ENCODE peak calls at places on chromosome 12, in five cellular contexts. V is OCI-LY7; T is uterus; I is CD8-positive, alpha-beta T cell; M is tibial artery. C is an unnamed sample.

GRCh38 chr12:3119745-3120660 is 42.8 kb downstream of the TSPAN9 start:
- DNase-seq in V (no peak), T (no peak), I (no peak), M (peak), C (peak)

GRCh38 chr12:127809236-127809635 is 457.7 kb upstream of the TMEM132C start:
- DNase-seq in V (no peak), T (no peak), I (no peak), M (no peak), C (no peak)

GRCh38 chr12:13044002-13044858 is at the start of gene FAM234B:
- DNase-seq in V (peak), T (peak), I (peak), M (peak), C (peak)

GRCh38 chr12:108852674-108853073 is 4.7 kb downstream of the SSH1 start:
- DNase-seq in V (no peak), T (no peak), I (no peak), M (no peak), C (no peak)

GRCh38 chr12:32270818-32271710 is 128.3 kb upstream of the FGD4 start:
- DNase-seq in V (peak), T (no peak), I (no peak), M (no peak), C (no peak)

GRCh38 chr12:50061946-50062725 is 4.7 kb downstream of the ASIC1 start:
- DNase-seq in V (no peak), T (no peak), I (no peak), M (no peak), C (no peak)

GRCh38 chr12:65306603-65307501 is 28.4 kb downstream of the MSRB3 start:
- DNase-seq in V (peak), T (peak), I (no peak), M (no peak), C (peak)

GRCh38 chr12:88310069-88310468 is 168.0 kb downstream of the TMTC3 start:
- DNase-seq in V (no peak), T (no peak), I (no peak), M (peak), C (no peak)

GRCh38 chr12:11085419-11085818 is 6.7 kb downstream of the TAS2R43 start:
- DNase-seq in V (peak), T (no peak), I (no peak), M (no peak), C (no peak)

GRCh38 chr12:15404485-15404884 is 82.2 kb downstream of the PTPRO start:
- DNase-seq in V (no peak), T (no peak), I (no peak), M (no peak), C (no peak)

GRCh38 chr12:57755454-57756372 is 810 bp downstream of the MARCHF9 start:
- DNase-seq in V (peak), T (no peak), I (peak), M (no peak), C (peak)

GRCh38 chr12:101697930-101698781 is 716 bp downstream of the CHPT1 start:
- DNase-seq in V (peak), T (peak), I (no peak), M (peak), C (peak)

GRCh38 chr12:96247567-96247962 is 53.4 kb downstream of the ELK3 start:
- DNase-seq in V (no peak), T (no peak), I (no peak), M (no peak), C (no peak)

GRCh38 chr12:96237465-96238077 is 43.4 kb downstream of the ELK3 start:
- DNase-seq in V (no peak), T (peak), I (peak), M (peak), C (peak)

GRCh38 chr12:14514154-14514842 is 53.4 kb downstream of the PLBD1 start:
- DNase-seq in V (peak), T (no peak), I (no peak), M (no peak), C (no peak)

GRCh38 chr12:68565391-68565903 is 45.3 kb upstream of the RAP1B start:
- DNase-seq in V (no peak), T (no peak), I (no peak), M (no peak), C (no peak)

GRCh38 chr12:29582677-29583076 is 85.2 kb upstream of the OVCH1 start:
- DNase-seq in V (no peak), T (no peak), I (no peak), M (no peak), C (no peak)

GRCh38 chr12:88924162-88924561 is 343.9 kb upstream of the KITLG start:
- DNase-seq in V (no peak), T (no peak), I (no peak), M (no peak), C (no peak)

GRCh38 chr12:27984275-27984674 is 11.7 kb upstream of the PTHLH start:
- DNase-seq in V (no peak), T (no peak), I (no peak), M (no peak), C (no peak)

GRCh38 chr12:14931359-14931758 is 7.0 kb downstream of the ERP27 start:
- DNase-seq in V (no peak), T (no peak), I (no peak), M (no peak), C (no peak)

GRCh38 chr12:83473408-83474095 is 786.8 kb downstream of the TMTC2 start:
- DNase-seq in V (no peak), T (no peak), I (no peak), M (no peak), C (no peak)

GRCh38 chr12:16121953-16122352 is 155.5 kb downstream of the SLC15A5 start:
- DNase-seq in V (no peak), T (no peak), I (no peak), M (no peak), C (no peak)

GRCh38 chr12:129379076-129379804 is 524.6 kb downstream of the TMEM132D start:
- DNase-seq in V (no peak), T (no peak), I (no peak), M (no peak), C (no peak)

GRCh38 chr12:52201520-52201839 is 9.7 kb upstream of the KRT80 start:
- DNase-seq in V (no peak), T (no peak), I (no peak), M (no peak), C (peak)

GRCh38 chr12:127588224-127588623 is 678.7 kb upstream of the TMEM132C start:
- DNase-seq in V (no peak), T (no peak), I (no peak), M (peak), C (no peak)

GRCh38 chr12:117580718-117581062 is 219.3 kb upstream of the NOS1 start:
- DNase-seq in V (peak), T (peak), I (no peak), M (peak), C (peak)

GRCh38 chr12:23843958-23844357 is 105.5 kb downstream of the SOX5 start:
- DNase-seq in V (no peak), T (no peak), I (no peak), M (no peak), C (no peak)

GRCh38 chr12:119071638-119072231 is 90.4 kb downstream of the SRRM4 start:
- DNase-seq in V (no peak), T (no peak), I (no peak), M (no peak), C (no peak)

GRCh38 chr12:132632521-132633228 is 14.1 kb downstream of the P2RX2 start:
- DNase-seq in V (peak), T (no peak), I (no peak), M (no peak), C (no peak)

GRCh38 chr12:132423251-132424117 is 66.5 kb upstream of the FBRSL1 start:
- DNase-seq in V (peak), T (no peak), I (no peak), M (no peak), C (no peak)

GRCh38 chr12:121532503-121533390 is 48.1 kb downstream of the KDM2B start:
- DNase-seq in V (no peak), T (no peak), I (no peak), M (no peak), C (no peak)

GRCh38 chr12:25072901-25073645 is 121.9 kb downstream of the DNAI7 start:
- DNase-seq in V (no peak), T (no peak), I (no peak), M (no peak), C (no peak)

GRCh38 chr12:48970702-48971334 is 717 bp downstream of the WNT10B start:
- DNase-seq in V (no peak), T (no peak), I (no peak), M (no peak), C (no peak)

GRCh38 chr12:48968467-48968866 is 3.1 kb downstream of the WNT10B start:
- DNase-seq in V (no peak), T (no peak), I (no peak), M (no peak), C (no peak)

GRCh38 chr12:48969160-48969771 is 2.3 kb downstream of the WNT10B start:
- DNase-seq in V (no peak), T (no peak), I (no peak), M (no peak), C (no peak)

GRCh38 chr12:48968004-48968403 is 3.5 kb downstream of the WNT10B start:
- DNase-seq in V (no peak), T (no peak), I (no peak), M (no peak), C (no peak)

DNA sequence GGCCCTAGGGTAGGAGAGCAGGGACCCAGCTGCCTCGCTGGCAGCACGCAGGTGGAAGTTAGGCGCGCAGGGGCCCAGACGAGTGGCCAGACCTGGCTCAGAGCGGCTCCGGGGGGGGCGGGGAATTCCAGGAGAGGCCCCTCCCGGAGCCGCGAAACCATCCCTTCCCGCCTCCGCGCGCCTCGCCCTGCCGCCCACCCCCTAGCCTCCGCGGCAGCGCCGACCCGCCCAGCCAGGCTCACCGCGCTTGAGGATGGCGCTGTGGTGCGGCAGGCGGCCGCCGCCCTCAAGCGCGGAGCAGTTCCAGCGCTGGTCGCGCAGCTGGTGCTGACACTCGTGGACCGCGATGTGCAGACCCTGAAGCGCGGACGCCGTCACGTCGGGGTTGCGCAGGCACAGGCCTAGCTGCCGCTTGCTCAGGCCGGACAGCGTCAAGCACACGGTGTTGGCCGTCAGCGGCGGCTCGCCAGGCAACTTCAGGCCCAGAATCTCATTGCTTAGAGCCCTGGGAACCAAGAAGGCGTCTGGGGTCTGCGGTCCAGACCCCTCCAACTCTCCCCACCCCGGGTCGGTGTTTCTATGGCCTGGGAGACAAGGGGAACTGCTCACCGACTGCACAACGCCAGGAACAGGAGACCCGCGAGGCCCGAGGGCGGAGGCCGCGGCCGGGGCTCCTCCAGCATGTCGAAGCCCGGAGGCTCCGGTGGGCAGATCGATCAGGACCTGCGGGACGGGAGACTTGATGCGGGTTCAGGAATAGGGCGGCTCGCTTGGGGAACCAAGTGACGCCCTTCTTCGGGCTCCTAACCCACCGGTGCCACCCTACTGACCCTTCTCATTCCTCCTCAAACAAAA is 1.5 kb downstream of the WNT10B start:
- DNase-seq in V (no peak), T (no peak), I (peak), M (no peak), C (no peak)
- TF ChIP-seq CTCF in V (no peak), T (no peak), I (no peak), M (no peak), C (no peak)

DNA sequence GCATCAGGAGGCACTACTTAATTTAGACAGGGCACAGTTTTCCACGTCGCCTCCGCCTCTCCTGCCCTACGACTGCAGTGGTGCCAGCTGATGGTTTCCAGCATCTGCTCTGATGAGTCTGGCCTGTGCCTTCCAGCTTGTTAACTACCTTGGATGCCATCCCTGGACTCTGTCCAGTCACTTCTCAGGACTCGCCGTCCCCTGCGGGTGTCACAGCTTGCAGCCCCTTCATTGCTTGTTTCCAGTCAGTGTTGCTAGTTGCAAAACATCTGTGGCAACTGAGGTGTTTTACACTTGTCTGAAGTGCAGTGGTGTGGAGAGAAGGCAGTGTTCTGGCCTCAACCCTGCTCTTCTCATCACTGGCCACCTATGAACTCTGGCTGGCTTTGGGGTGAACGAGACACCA is 8.2 kb downstream of the ADGRD1 start:
- DNase-seq in V (peak), T (no peak), I (no peak), M (no peak), C (peak)
- TF ChIP-seq CTCF in V (no peak), T (no peak), I (no peak), M (no peak), C (no peak)

GRCh38 chr12:124691429-124691828 is 124.0 kb upstream of the NCOR2 start:
- DNase-seq in V (no peak), T (no peak), I (no peak), M (no peak), C (no peak)
- TF ChIP-seq CTCF in V (no peak), T (no peak), I (no peak), M (no peak), C (no peak)

GRCh38 chr12:123135688-123136087 is 15.2 kb downstream of the PITPNM2 start:
- DNase-seq in V (no peak), T (no peak), I (no peak), M (no peak), C (no peak)

GRCh38 chr12:123134265-123134664 is 16.6 kb downstream of the PITPNM2 start:
- DNase-seq in V (no peak), T (no peak), I (no peak), M (no peak), C (no peak)

GRCh38 chr12:123132951-123133619 is 17.8 kb downstream of the PITPNM2 start:
- DNase-seq in V (no peak), T (no peak), I (no peak), M (no peak), C (no peak)

GRCh38 chr12:123133701-123134100 is 17.2 kb downstream of the PITPNM2 start:
- DNase-seq in V (no peak), T (no peak), I (no peak), M (no peak), C (no peak)

GRCh38 chr12:123134755-123135282 is 16.1 kb downstream of the PITPNM2 start:
- DNase-seq in V (no peak), T (no peak), I (no peak), M (no peak), C (no peak)
- TF ChIP-seq CTCF in V (no peak), T (no peak), I (no peak), M (no peak), C (no peak)

GRCh38 chr12:75611041-75611440 is 99.6 kb upstream of the KRR1 start:
- DNase-seq in V (peak), T (no peak), I (no peak), M (no peak), C (no peak)
- TF ChIP-seq CTCF in V (peak), T (no peak), I (no peak), M (no peak), C (no peak)

GRCh38 chr12:86331457-86331856 is 75.3 kb upstream of the MGAT4C start:
- DNase-seq in V (no peak), T (no peak), I (no peak), M (no peak), C (no peak)

GRCh38 chr12:86331012-86331411 is 74.8 kb upstream of the MGAT4C start:
- DNase-seq in V (no peak), T (no peak), I (no peak), M (no peak), C (no peak)

DNA sequence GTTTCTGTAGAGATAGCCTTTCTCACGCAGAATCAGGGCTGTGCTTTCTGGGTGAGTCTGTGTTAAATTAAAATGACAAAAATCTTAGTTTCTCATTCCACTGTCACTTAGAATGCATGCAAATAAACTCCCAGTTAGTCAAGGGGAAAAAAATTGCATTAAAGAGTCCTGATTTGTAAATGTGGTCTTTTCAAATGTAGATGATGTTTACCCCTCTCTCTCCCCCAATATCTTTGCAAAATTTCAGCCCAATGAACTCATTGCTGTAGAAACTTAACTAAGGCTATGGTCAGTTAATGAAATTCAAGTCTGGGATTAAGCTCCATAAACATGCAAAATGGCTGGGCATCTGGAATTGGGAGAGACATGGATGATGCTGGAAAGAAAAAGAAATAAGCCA is 77.9 kb upstream of the MGAT4C start:
- DNase-seq in V (no peak), T (no peak), I (no peak), M (no peak), C (no peak)
- TF ChIP-seq CTCF in V (no peak), T (no peak), I (no peak), M (no peak), C (no peak)

DNA sequence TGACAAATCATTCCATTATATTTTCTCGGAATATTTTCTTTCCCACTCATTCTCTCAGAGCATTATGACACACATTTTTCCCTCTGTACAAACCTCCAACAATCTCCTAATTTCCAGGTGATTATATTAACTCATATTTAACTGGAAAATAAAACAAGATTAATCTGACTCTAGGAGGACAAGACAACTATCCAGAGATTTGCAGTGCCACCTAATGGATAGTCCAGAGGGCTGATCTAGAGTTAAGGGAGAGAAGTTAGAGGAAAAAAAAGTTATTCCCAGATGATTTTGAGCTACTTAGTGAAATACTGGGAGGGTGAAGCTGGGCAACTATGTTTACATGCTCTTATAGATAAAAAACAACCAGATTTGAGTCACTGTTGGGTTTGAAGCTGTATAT is 161.7 kb downstream of the ALX1 start:
- DNase-seq in V (no peak), T (no peak), I (no peak), M (no peak), C (no peak)
- TF ChIP-seq CTCF in V (peak), T (no peak), I (no peak), M (no peak), C (no peak)

GRCh38 chr12:78959556-78959955 is 95.0 kb downstream of the SYT1 start:
- DNase-seq in V (no peak), T (no peak), I (no peak), M (no peak), C (no peak)
- TF ChIP-seq CTCF in V (no peak), T (no peak), I (no peak), M (no peak), C (no peak)

GRCh38 chr12:22529281-22530060 is 14.9 kb downstream of the C2CD5 start:
- DNase-seq in V (peak), T (no peak), I (no peak), M (no peak), C (no peak)
- TF ChIP-seq CTCF in V (peak), T (no peak), I (peak), M (peak), C (peak)

GRCh38 chr12:107126688-107127481 is 33.5 kb upstream of the CRY1 start:
- DNase-seq in V (no peak), T (no peak), I (no peak), M (no peak), C (no peak)
- TF ChIP-seq CTCF in V (peak), T (no peak), I (peak), M (no peak), C (no peak)